ENCODE peak calls at places on chromosomes 7 and 10, in seven cellular contexts. One of them, this sample, is unnamed.

GRCh38 chr10:57959318-57960003 is 308.2 kb downstream of the IPMK start:
- DNase-seq in NCI-H1694: no peak
- DNase-seq in kidney: no peak
- DNase-seq in stimulated activated CD4-positive, alpha-beta T cell treated with anti-CD3 and anti-CD28 coated beads, Interleukin-12 subunit alpha, Interleukin-12 subunit beta, amount 100 ng/mL, for 4 hours: no peak
- DNase-seq in skeletal muscle cell: no peak
- DNase-seq in adipocyte: no peak
- DNase-seq in stimulated activated CD8-positive, alpha-beta memory T cell treated with anti-CD3 and anti-CD28 coated beads, Interleukin-2, amount 100 ng/mL, for 1 hour: no peak
- DNase-seq in this sample: no peak

GRCh38 chr7:93902777-93903423 is 3.5 kb upstream of the GNGT1 start:
- DNase-seq in NCI-H1694: no peak
- DNase-seq in kidney: no peak
- DNase-seq in stimulated activated CD4-positive, alpha-beta T cell treated with anti-CD3 and anti-CD28 coated beads, Interleukin-12 subunit alpha, Interleukin-12 subunit beta, amount 100 ng/mL, for 4 hours: no peak
- DNase-seq in skeletal muscle cell: no peak
- DNase-seq in adipocyte: peak
- DNase-seq in stimulated activated CD8-positive, alpha-beta memory T cell treated with anti-CD3 and anti-CD28 coated beads, Interleukin-2, amount 100 ng/mL, for 1 hour: no peak
- DNase-seq in this sample: peak

GRCh38 chr10:93363891-93364648 is 118.1 kb downstream of the MYOF start:
- DNase-seq in NCI-H1694: no peak
- DNase-seq in kidney: peak
- DNase-seq in stimulated activated CD4-positive, alpha-beta T cell treated with anti-CD3 and anti-CD28 coated beads, Interleukin-12 subunit alpha, Interleukin-12 subunit beta, amount 100 ng/mL, for 4 hours: no peak
- DNase-seq in skeletal muscle cell: no peak
- DNase-seq in adipocyte: no peak
- DNase-seq in stimulated activated CD8-positive, alpha-beta memory T cell treated with anti-CD3 and anti-CD28 coated beads, Interleukin-2, amount 100 ng/mL, for 1 hour: no peak
- DNase-seq in this sample: no peak

GRCh38 chr10:132591166-132591971 is 53.8 kb downstream of the INPP5A start:
- DNase-seq in NCI-H1694: no peak
- DNase-seq in kidney: peak
- DNase-seq in stimulated activated CD4-positive, alpha-beta T cell treated with anti-CD3 and anti-CD28 coated beads, Interleukin-12 subunit alpha, Interleukin-12 subunit beta, amount 100 ng/mL, for 4 hours: no peak
- DNase-seq in skeletal muscle cell: peak
- DNase-seq in adipocyte: peak
- DNase-seq in stimulated activated CD8-positive, alpha-beta memory T cell treated with anti-CD3 and anti-CD28 coated beads, Interleukin-2, amount 100 ng/mL, for 1 hour: no peak
- DNase-seq in this sample: peak

GRCh38 chr10:21069278-21069677 is 172.2 kb upstream of the NEBL start:
- DNase-seq in NCI-H1694: no peak
- DNase-seq in kidney: no peak
- DNase-seq in stimulated activated CD4-positive, alpha-beta T cell treated with anti-CD3 and anti-CD28 coated beads, Interleukin-12 subunit alpha, Interleukin-12 subunit beta, amount 100 ng/mL, for 4 hours: no peak
- DNase-seq in skeletal muscle cell: no peak
- DNase-seq in adipocyte: no peak
- DNase-seq in stimulated activated CD8-positive, alpha-beta memory T cell treated with anti-CD3 and anti-CD28 coated beads, Interleukin-2, amount 100 ng/mL, for 1 hour: no peak
- DNase-seq in this sample: no peak

GRCh38 chr10:68032113-68032512 is 43.0 kb downstream of the HERC4 start:
- DNase-seq in NCI-H1694: no peak
- DNase-seq in kidney: no peak
- DNase-seq in stimulated activated CD4-positive, alpha-beta T cell treated with anti-CD3 and anti-CD28 coated beads, Interleukin-12 subunit alpha, Interleukin-12 subunit beta, amount 100 ng/mL, for 4 hours: no peak
- DNase-seq in skeletal muscle cell: no peak
- DNase-seq in adipocyte: no peak
- DNase-seq in stimulated activated CD8-positive, alpha-beta memory T cell treated with anti-CD3 and anti-CD28 coated beads, Interleukin-2, amount 100 ng/mL, for 1 hour: no peak
- DNase-seq in this sample: peak

GRCh38 chr7:44258423-44258760 is 57.6 kb downstream of the YKT6 start:
- DNase-seq in NCI-H1694: no peak
- DNase-seq in kidney: no peak
- DNase-seq in stimulated activated CD4-positive, alpha-beta T cell treated with anti-CD3 and anti-CD28 coated beads, Interleukin-12 subunit alpha, Interleukin-12 subunit beta, amount 100 ng/mL, for 4 hours: peak
- DNase-seq in skeletal muscle cell: no peak
- DNase-seq in adipocyte: no peak
- DNase-seq in stimulated activated CD8-positive, alpha-beta memory T cell treated with anti-CD3 and anti-CD28 coated beads, Interleukin-2, amount 100 ng/mL, for 1 hour: no peak
- DNase-seq in this sample: no peak

GRCh38 chr7:74405191-74405898 is 48.4 kb upstream of the GTF2IRD1 start:
- DNase-seq in NCI-H1694: peak
- DNase-seq in kidney: peak
- DNase-seq in stimulated activated CD4-positive, alpha-beta T cell treated with anti-CD3 and anti-CD28 coated beads, Interleukin-12 subunit alpha, Interleukin-12 subunit beta, amount 100 ng/mL, for 4 hours: no peak
- DNase-seq in skeletal muscle cell: no peak
- DNase-seq in adipocyte: no peak
- DNase-seq in stimulated activated CD8-positive, alpha-beta memory T cell treated with anti-CD3 and anti-CD28 coated beads, Interleukin-2, amount 100 ng/mL, for 1 hour: no peak
- DNase-seq in this sample: no peak

GRCh38 chr10:48227213-48227612 is 47.3 kb downstream of the FRMPD2 start:
- DNase-seq in NCI-H1694: peak
- DNase-seq in kidney: no peak
- DNase-seq in stimulated activated CD4-positive, alpha-beta T cell treated with anti-CD3 and anti-CD28 coated beads, Interleukin-12 subunit alpha, Interleukin-12 subunit beta, amount 100 ng/mL, for 4 hours: no peak
- DNase-seq in skeletal muscle cell: no peak
- DNase-seq in adipocyte: no peak
- DNase-seq in stimulated activated CD8-positive, alpha-beta memory T cell treated with anti-CD3 and anti-CD28 coated beads, Interleukin-2, amount 100 ng/mL, for 1 hour: no peak
- DNase-seq in this sample: no peak

GRCh38 chr7:27689045-27689877 is 26.6 kb upstream of the HIBADH start:
- DNase-seq in NCI-H1694: no peak
- DNase-seq in kidney: no peak
- DNase-seq in stimulated activated CD4-positive, alpha-beta T cell treated with anti-CD3 and anti-CD28 coated beads, Interleukin-12 subunit alpha, Interleukin-12 subunit beta, amount 100 ng/mL, for 4 hours: no peak
- DNase-seq in skeletal muscle cell: no peak
- DNase-seq in adipocyte: peak
- DNase-seq in stimulated activated CD8-positive, alpha-beta memory T cell treated with anti-CD3 and anti-CD28 coated beads, Interleukin-2, amount 100 ng/mL, for 1 hour: no peak
- DNase-seq in this sample: peak

GRCh38 chr10:114893248-114893647 is 44.7 kb upstream of the TRUB1 start:
- DNase-seq in NCI-H1694: no peak
- DNase-seq in kidney: no peak
- DNase-seq in stimulated activated CD4-positive, alpha-beta T cell treated with anti-CD3 and anti-CD28 coated beads, Interleukin-12 subunit alpha, Interleukin-12 subunit beta, amount 100 ng/mL, for 4 hours: no peak
- DNase-seq in skeletal muscle cell: no peak
- DNase-seq in adipocyte: no peak
- DNase-seq in stimulated activated CD8-positive, alpha-beta memory T cell treated with anti-CD3 and anti-CD28 coated beads, Interleukin-2, amount 100 ng/mL, for 1 hour: no peak
- DNase-seq in this sample: no peak

GRCh38 chr10:86254526-86255174 is 111.9 kb downstream of the GRID1 start:
- DNase-seq in NCI-H1694: no peak
- DNase-seq in kidney: no peak
- DNase-seq in stimulated activated CD4-positive, alpha-beta T cell treated with anti-CD3 and anti-CD28 coated beads, Interleukin-12 subunit alpha, Interleukin-12 subunit beta, amount 100 ng/mL, for 4 hours: no peak
- DNase-seq in skeletal muscle cell: no peak
- DNase-seq in adipocyte: no peak
- DNase-seq in stimulated activated CD8-positive, alpha-beta memory T cell treated with anti-CD3 and anti-CD28 coated beads, Interleukin-2, amount 100 ng/mL, for 1 hour: no peak
- DNase-seq in this sample: no peak

GRCh38 chr10:61973169-61973568 is 71.7 kb downstream of the ARID5B start:
- DNase-seq in NCI-H1694: no peak
- DNase-seq in kidney: no peak
- DNase-seq in stimulated activated CD4-positive, alpha-beta T cell treated with anti-CD3 and anti-CD28 coated beads, Interleukin-12 subunit alpha, Interleukin-12 subunit beta, amount 100 ng/mL, for 4 hours: no peak
- DNase-seq in skeletal muscle cell: no peak
- DNase-seq in adipocyte: peak
- DNase-seq in stimulated activated CD8-positive, alpha-beta memory T cell treated with anti-CD3 and anti-CD28 coated beads, Interleukin-2, amount 100 ng/mL, for 1 hour: no peak
- DNase-seq in this sample: peak

GRCh38 chr10:38605153-38605661 is 511.1 kb downstream of the ZNF37A start:
- DNase-seq in NCI-H1694: no peak
- DNase-seq in kidney: no peak
- DNase-seq in stimulated activated CD4-positive, alpha-beta T cell treated with anti-CD3 and anti-CD28 coated beads, Interleukin-12 subunit alpha, Interleukin-12 subunit beta, amount 100 ng/mL, for 4 hours: no peak
- DNase-seq in skeletal muscle cell: no peak
- DNase-seq in adipocyte: no peak
- DNase-seq in stimulated activated CD8-positive, alpha-beta memory T cell treated with anti-CD3 and anti-CD28 coated beads, Interleukin-2, amount 100 ng/mL, for 1 hour: no peak
- DNase-seq in this sample: no peak

GRCh38 chr10:1465421-1465902 is 271.9 kb downstream of the ADARB2 start:
- DNase-seq in NCI-H1694: no peak
- DNase-seq in kidney: no peak
- DNase-seq in stimulated activated CD4-positive, alpha-beta T cell treated with anti-CD3 and anti-CD28 coated beads, Interleukin-12 subunit alpha, Interleukin-12 subunit beta, amount 100 ng/mL, for 4 hours: no peak
- DNase-seq in skeletal muscle cell: no peak
- DNase-seq in adipocyte: no peak
- DNase-seq in stimulated activated CD8-positive, alpha-beta memory T cell treated with anti-CD3 and anti-CD28 coated beads, Interleukin-2, amount 100 ng/mL, for 1 hour: no peak
- DNase-seq in this sample: no peak

GRCh38 chr10:123102673-123103072 is 33.1 kb upstream of the HMX3 start:
- DNase-seq in NCI-H1694: no peak
- DNase-seq in kidney: no peak
- DNase-seq in stimulated activated CD4-positive, alpha-beta T cell treated with anti-CD3 and anti-CD28 coated beads, Interleukin-12 subunit alpha, Interleukin-12 subunit beta, amount 100 ng/mL, for 4 hours: no peak
- DNase-seq in skeletal muscle cell: no peak
- DNase-seq in adipocyte: no peak
- DNase-seq in stimulated activated CD8-positive, alpha-beta memory T cell treated with anti-CD3 and anti-CD28 coated beads, Interleukin-2, amount 100 ng/mL, for 1 hour: no peak
- DNase-seq in this sample: no peak

GRCh38 chr7:127252736-127253288 is at the start of gene GRM8:
- DNase-seq in NCI-H1694: peak
- DNase-seq in kidney: peak
- DNase-seq in stimulated activated CD4-positive, alpha-beta T cell treated with anti-CD3 and anti-CD28 coated beads, Interleukin-12 subunit alpha, Interleukin-12 subunit beta, amount 100 ng/mL, for 4 hours: peak
- DNase-seq in skeletal muscle cell: no peak
- DNase-seq in adipocyte: peak
- DNase-seq in stimulated activated CD8-positive, alpha-beta memory T cell treated with anti-CD3 and anti-CD28 coated beads, Interleukin-2, amount 100 ng/mL, for 1 hour: no peak
- DNase-seq in this sample: peak

GRCh38 chr7:77368974-77369373 is 47.2 kb downstream of the GSAP start:
- DNase-seq in NCI-H1694: no peak
- DNase-seq in kidney: no peak
- DNase-seq in stimulated activated CD4-positive, alpha-beta T cell treated with anti-CD3 and anti-CD28 coated beads, Interleukin-12 subunit alpha, Interleukin-12 subunit beta, amount 100 ng/mL, for 4 hours: no peak
- DNase-seq in skeletal muscle cell: no peak
- DNase-seq in adipocyte: no peak
- DNase-seq in stimulated activated CD8-positive, alpha-beta memory T cell treated with anti-CD3 and anti-CD28 coated beads, Interleukin-2, amount 100 ng/mL, for 1 hour: no peak
- DNase-seq in this sample: peak

GRCh38 chr10:59907918-59908807 is 1.8 kb upstream of the CCDC6 start:
- DNase-seq in NCI-H1694: no peak
- DNase-seq in kidney: no peak
- DNase-seq in stimulated activated CD4-positive, alpha-beta T cell treated with anti-CD3 and anti-CD28 coated beads, Interleukin-12 subunit alpha, Interleukin-12 subunit beta, amount 100 ng/mL, for 4 hours: peak
- DNase-seq in skeletal muscle cell: peak
- DNase-seq in adipocyte: peak
- DNase-seq in stimulated activated CD8-positive, alpha-beta memory T cell treated with anti-CD3 and anti-CD28 coated beads, Interleukin-2, amount 100 ng/mL, for 1 hour: no peak
- DNase-seq in this sample: peak

GRCh38 chr10:36494386-36494785 is 631.0 kb upstream of the ANKRD30A start:
- DNase-seq in NCI-H1694: no peak
- DNase-seq in kidney: no peak
- DNase-seq in stimulated activated CD4-positive, alpha-beta T cell treated with anti-CD3 and anti-CD28 coated beads, Interleukin-12 subunit alpha, Interleukin-12 subunit beta, amount 100 ng/mL, for 4 hours: no peak
- DNase-seq in skeletal muscle cell: peak
- DNase-seq in adipocyte: peak
- DNase-seq in stimulated activated CD8-positive, alpha-beta memory T cell treated with anti-CD3 and anti-CD28 coated beads, Interleukin-2, amount 100 ng/mL, for 1 hour: no peak
- DNase-seq in this sample: peak

GRCh38 chr7:143040209-143040710 is 11.9 kb upstream of the OR6V1 start:
- DNase-seq in NCI-H1694: no peak
- DNase-seq in kidney: no peak
- DNase-seq in stimulated activated CD4-positive, alpha-beta T cell treated with anti-CD3 and anti-CD28 coated beads, Interleukin-12 subunit alpha, Interleukin-12 subunit beta, amount 100 ng/mL, for 4 hours: no peak
- DNase-seq in skeletal muscle cell: no peak
- DNase-seq in adipocyte: no peak
- DNase-seq in stimulated activated CD8-positive, alpha-beta memory T cell treated with anti-CD3 and anti-CD28 coated beads, Interleukin-2, amount 100 ng/mL, for 1 hour: no peak
- DNase-seq in this sample: peak

GRCh38 chr10:86759073-86759672 is 2.8 kb downstream of the BMPR1A start:
- DNase-seq in NCI-H1694: no peak
- DNase-seq in kidney: no peak
- DNase-seq in stimulated activated CD4-positive, alpha-beta T cell treated with anti-CD3 and anti-CD28 coated beads, Interleukin-12 subunit alpha, Interleukin-12 subunit beta, amount 100 ng/mL, for 4 hours: no peak
- DNase-seq in skeletal muscle cell: no peak
- DNase-seq in adipocyte: peak
- DNase-seq in stimulated activated CD8-positive, alpha-beta memory T cell treated with anti-CD3 and anti-CD28 coated beads, Interleukin-2, amount 100 ng/mL, for 1 hour: no peak
- DNase-seq in this sample: peak

GRCh38 chr10:133357293-133358151 is at the start of gene FUOM:
- DNase-seq in NCI-H1694: no peak
- DNase-seq in kidney: no peak
- DNase-seq in stimulated activated CD4-positive, alpha-beta T cell treated with anti-CD3 and anti-CD28 coated beads, Interleukin-12 subunit alpha, Interleukin-12 subunit beta, amount 100 ng/mL, for 4 hours: peak
- DNase-seq in skeletal muscle cell: peak
- DNase-seq in adipocyte: peak
- DNase-seq in stimulated activated CD8-positive, alpha-beta memory T cell treated with anti-CD3 and anti-CD28 coated beads, Interleukin-2, amount 100 ng/mL, for 1 hour: peak
- DNase-seq in this sample: peak

GRCh38 chr7:37176079-37176478 is 272.6 kb downstream of the ELMO1 start:
- DNase-seq in NCI-H1694: no peak
- DNase-seq in kidney: no peak
- DNase-seq in stimulated activated CD4-positive, alpha-beta T cell treated with anti-CD3 and anti-CD28 coated beads, Interleukin-12 subunit alpha, Interleukin-12 subunit beta, amount 100 ng/mL, for 4 hours: no peak
- DNase-seq in skeletal muscle cell: no peak
- DNase-seq in adipocyte: no peak
- DNase-seq in stimulated activated CD8-positive, alpha-beta memory T cell treated with anti-CD3 and anti-CD28 coated beads, Interleukin-2, amount 100 ng/mL, for 1 hour: no peak
- DNase-seq in this sample: no peak

GRCh38 chr7:100584677-100585510 is 1.0 kb downstream of the LRCH4 start:
- DNase-seq in NCI-H1694: no peak
- DNase-seq in kidney: peak
- DNase-seq in stimulated activated CD4-positive, alpha-beta T cell treated with anti-CD3 and anti-CD28 coated beads, Interleukin-12 subunit alpha, Interleukin-12 subunit beta, amount 100 ng/mL, for 4 hours: no peak
- DNase-seq in skeletal muscle cell: no peak
- DNase-seq in adipocyte: peak
- DNase-seq in stimulated activated CD8-positive, alpha-beta memory T cell treated with anti-CD3 and anti-CD28 coated beads, Interleukin-2, amount 100 ng/mL, for 1 hour: no peak
- DNase-seq in this sample: peak

GRCh38 chr7:99601656-99602310 is 3.7 kb downstream of the TMEM225B start:
- DNase-seq in NCI-H1694: no peak
- DNase-seq in kidney: no peak
- DNase-seq in stimulated activated CD4-positive, alpha-beta T cell treated with anti-CD3 and anti-CD28 coated beads, Interleukin-12 subunit alpha, Interleukin-12 subunit beta, amount 100 ng/mL, for 4 hours: no peak
- DNase-seq in skeletal muscle cell: no peak
- DNase-seq in adipocyte: no peak
- DNase-seq in stimulated activated CD8-positive, alpha-beta memory T cell treated with anti-CD3 and anti-CD28 coated beads, Interleukin-2, amount 100 ng/mL, for 1 hour: no peak
- DNase-seq in this sample: no peak

GRCh38 chr7:6435486-6436384 is 12.0 kb downstream of the DAGLB start:
- DNase-seq in NCI-H1694: peak
- DNase-seq in kidney: peak
- DNase-seq in stimulated activated CD4-positive, alpha-beta T cell treated with anti-CD3 and anti-CD28 coated beads, Interleukin-12 subunit alpha, Interleukin-12 subunit beta, amount 100 ng/mL, for 4 hours: peak
- DNase-seq in skeletal muscle cell: no peak
- DNase-seq in adipocyte: peak
- DNase-seq in stimulated activated CD8-positive, alpha-beta memory T cell treated with anti-CD3 and anti-CD28 coated beads, Interleukin-2, amount 100 ng/mL, for 1 hour: peak
- DNase-seq in this sample: peak

GRCh38 chr10:98339790-98340189 is 71.8 kb upstream of the LOXL4 start:
- DNase-seq in NCI-H1694: no peak
- DNase-seq in kidney: no peak
- DNase-seq in stimulated activated CD4-positive, alpha-beta T cell treated with anti-CD3 and anti-CD28 coated beads, Interleukin-12 subunit alpha, Interleukin-12 subunit beta, amount 100 ng/mL, for 4 hours: no peak
- DNase-seq in skeletal muscle cell: no peak
- DNase-seq in adipocyte: no peak
- DNase-seq in stimulated activated CD8-positive, alpha-beta memory T cell treated with anti-CD3 and anti-CD28 coated beads, Interleukin-2, amount 100 ng/mL, for 1 hour: no peak
- DNase-seq in this sample: no peak

GRCh38 chr10:25294032-25294926 is 119.5 kb downstream of the GPR158 start:
- DNase-seq in NCI-H1694: no peak
- DNase-seq in kidney: no peak
- DNase-seq in stimulated activated CD4-positive, alpha-beta T cell treated with anti-CD3 and anti-CD28 coated beads, Interleukin-12 subunit alpha, Interleukin-12 subunit beta, amount 100 ng/mL, for 4 hours: no peak
- DNase-seq in skeletal muscle cell: no peak
- DNase-seq in adipocyte: peak
- DNase-seq in stimulated activated CD8-positive, alpha-beta memory T cell treated with anti-CD3 and anti-CD28 coated beads, Interleukin-2, amount 100 ng/mL, for 1 hour: no peak
- DNase-seq in this sample: peak

GRCh38 chr10:121823993-121824463 is 103.8 kb downstream of the ATE1 start:
- DNase-seq in NCI-H1694: peak
- DNase-seq in kidney: no peak
- DNase-seq in stimulated activated CD4-positive, alpha-beta T cell treated with anti-CD3 and anti-CD28 coated beads, Interleukin-12 subunit alpha, Interleukin-12 subunit beta, amount 100 ng/mL, for 4 hours: no peak
- DNase-seq in skeletal muscle cell: no peak
- DNase-seq in adipocyte: peak
- DNase-seq in stimulated activated CD8-positive, alpha-beta memory T cell treated with anti-CD3 and anti-CD28 coated beads, Interleukin-2, amount 100 ng/mL, for 1 hour: no peak
- DNase-seq in this sample: peak

GRCh38 chr10:53765311-53765710 is 992.7 kb upstream of the MBL2 start:
- DNase-seq in NCI-H1694: no peak
- DNase-seq in kidney: no peak
- DNase-seq in stimulated activated CD4-positive, alpha-beta T cell treated with anti-CD3 and anti-CD28 coated beads, Interleukin-12 subunit alpha, Interleukin-12 subunit beta, amount 100 ng/mL, for 4 hours: no peak
- DNase-seq in skeletal muscle cell: no peak
- DNase-seq in adipocyte: no peak
- DNase-seq in stimulated activated CD8-positive, alpha-beta memory T cell treated with anti-CD3 and anti-CD28 coated beads, Interleukin-2, amount 100 ng/mL, for 1 hour: no peak
- DNase-seq in this sample: no peak